ENCODE peak calls at places on chromosomes 16 and 17, in seven cellular contexts. One of them, this sample, is unnamed.

GRCh38 chr17:72419866-72420774 is 299.3 kb downstream of the SOX9 start:
- DNase-seq in HepG2: no peak
- DNase-seq in HCT116: no peak
- DNase-seq in K562: no peak
- DNase-seq in H1: no peak
- DNase-seq in SK-N-SH: no peak
- DNase-seq in GM12878: peak
- DNase-seq in this sample: no peak

GRCh38 chr17:79707931-79708891 is 22.5 kb upstream of the ENPP7 start:
- DNase-seq in HepG2: peak
- DNase-seq in HCT116: peak
- DNase-seq in K562: peak
- DNase-seq in H1: peak
- DNase-seq in SK-N-SH: peak
- DNase-seq in GM12878: no peak
- DNase-seq in this sample: peak

GRCh38 chr16:67006930-67007658 is 18.7 kb downstream of the CES4A start:
- DNase-seq in HepG2: no peak
- DNase-seq in HCT116: no peak
- DNase-seq in K562: no peak
- DNase-seq in H1: no peak
- DNase-seq in SK-N-SH: no peak
- DNase-seq in GM12878: no peak
- DNase-seq in this sample: no peak

GRCh38 chr16:79605999-79606398 is 5.5 kb upstream of the MAF start:
- DNase-seq in HepG2: no peak
- DNase-seq in HCT116: no peak
- DNase-seq in K562: no peak
- DNase-seq in H1: no peak
- DNase-seq in SK-N-SH: no peak
- DNase-seq in GM12878: no peak
- DNase-seq in this sample: no peak

GRCh38 chr16:80746231-80746630 is 58.2 kb downstream of the CDYL2 start:
- DNase-seq in HepG2: no peak
- DNase-seq in HCT116: no peak
- DNase-seq in K562: no peak
- DNase-seq in H1: no peak
- DNase-seq in SK-N-SH: no peak
- DNase-seq in GM12878: no peak
- DNase-seq in this sample: no peak

GRCh38 chr17:64658931-64659330 is 3.2 kb downstream of the SMURF2 start:
- DNase-seq in HepG2: no peak
- DNase-seq in HCT116: no peak
- DNase-seq in K562: no peak
- DNase-seq in H1: no peak
- DNase-seq in SK-N-SH: no peak
- DNase-seq in GM12878: no peak
- DNase-seq in this sample: no peak

GRCh38 chr17:65100316-65101140 is 36.6 kb upstream of the RGS9 start:
- DNase-seq in HepG2: peak
- DNase-seq in HCT116: peak
- DNase-seq in K562: peak
- DNase-seq in H1: peak
- DNase-seq in SK-N-SH: peak
- DNase-seq in GM12878: peak
- DNase-seq in this sample: peak

GRCh38 chr16:53744449-53744848 is 40.5 kb downstream of the FTO start:
- DNase-seq in HepG2: peak
- DNase-seq in HCT116: no peak
- DNase-seq in K562: no peak
- DNase-seq in H1: no peak
- DNase-seq in SK-N-SH: no peak
- DNase-seq in GM12878: no peak
- DNase-seq in this sample: no peak

GRCh38 chr16:31291376-31291775 is 31.6 kb downstream of the ITGAM start:
- DNase-seq in HepG2: no peak
- DNase-seq in HCT116: no peak
- DNase-seq in K562: no peak
- DNase-seq in H1: no peak
- DNase-seq in SK-N-SH: no peak
- DNase-seq in GM12878: no peak
- DNase-seq in this sample: no peak

DNA sequence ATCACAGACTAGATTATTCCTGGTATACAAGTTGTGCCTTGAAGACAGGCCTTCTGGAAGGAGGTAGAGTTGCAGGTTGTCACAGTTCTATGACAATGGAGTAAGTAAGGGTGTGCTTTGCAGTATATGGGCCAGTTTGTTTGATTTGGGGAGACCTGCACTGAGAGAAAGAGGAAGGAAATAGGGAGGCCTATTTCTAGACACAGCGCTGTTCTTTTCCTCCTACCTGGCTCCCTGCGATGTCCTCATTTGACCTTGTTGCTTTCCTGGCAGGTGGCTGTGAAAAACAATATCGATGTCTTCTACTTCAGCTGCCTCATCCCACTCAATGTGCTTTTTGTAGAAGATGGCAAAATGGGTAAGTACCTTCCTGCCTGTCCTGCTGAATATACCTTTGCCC is 22.5 kb upstream of the RASL10B start:
- DNase-seq in HepG2: no peak
- DNase-seq in HCT116: no peak
- DNase-seq in K562: no peak
- DNase-seq in H1: no peak
- DNase-seq in SK-N-SH: no peak
- DNase-seq in GM12878: peak
- DNase-seq in this sample: no peak
- TF ChIP-seq JUND in HepG2: no peak
- TF ChIP-seq JUND in HCT116: no peak
- TF ChIP-seq JUND in K562: no peak
- TF ChIP-seq JUND in H1: no peak
- TF ChIP-seq JUND in SK-N-SH: no peak
- TF ChIP-seq JUND in GM12878: no peak
- TF ChIP-seq JUND in this sample: no peak

GRCh38 chr17:74355065-74355464 is 6.6 kb downstream of the BTBD17 start:
- DNase-seq in HepG2: no peak
- DNase-seq in HCT116: no peak
- DNase-seq in K562: no peak
- DNase-seq in H1: no peak
- DNase-seq in SK-N-SH: no peak
- DNase-seq in GM12878: no peak
- DNase-seq in this sample: no peak

GRCh38 chr17:74351552-74352210 is 10.0 kb downstream of the BTBD17 start:
- DNase-seq in HepG2: no peak
- DNase-seq in HCT116: no peak
- DNase-seq in K562: peak
- DNase-seq in H1: no peak
- DNase-seq in SK-N-SH: peak
- DNase-seq in GM12878: no peak
- DNase-seq in this sample: no peak

GRCh38 chr17:74353446-74354060 is 8.1 kb downstream of the BTBD17 start:
- DNase-seq in HepG2: no peak
- DNase-seq in HCT116: no peak
- DNase-seq in K562: no peak
- DNase-seq in H1: no peak
- DNase-seq in SK-N-SH: no peak
- DNase-seq in GM12878: no peak
- DNase-seq in this sample: no peak

GRCh38 chr17:74354561-74354960 is 7.1 kb downstream of the BTBD17 start:
- DNase-seq in HepG2: no peak
- DNase-seq in HCT116: no peak
- DNase-seq in K562: no peak
- DNase-seq in H1: no peak
- DNase-seq in SK-N-SH: no peak
- DNase-seq in GM12878: no peak
- DNase-seq in this sample: no peak

GRCh38 chr17:74354123-74354522 is 7.5 kb downstream of the BTBD17 start:
- DNase-seq in HepG2: peak
- DNase-seq in HCT116: peak
- DNase-seq in K562: peak
- DNase-seq in H1: peak
- DNase-seq in SK-N-SH: peak
- DNase-seq in GM12878: no peak
- DNase-seq in this sample: no peak
- TF ChIP-seq JUND in HepG2: no peak
- TF ChIP-seq JUND in HCT116: no peak
- TF ChIP-seq JUND in K562: peak
- TF ChIP-seq JUND in H1: peak
- TF ChIP-seq JUND in SK-N-SH: no peak
- TF ChIP-seq JUND in GM12878: no peak
- TF ChIP-seq JUND in this sample: no peak

DNA sequence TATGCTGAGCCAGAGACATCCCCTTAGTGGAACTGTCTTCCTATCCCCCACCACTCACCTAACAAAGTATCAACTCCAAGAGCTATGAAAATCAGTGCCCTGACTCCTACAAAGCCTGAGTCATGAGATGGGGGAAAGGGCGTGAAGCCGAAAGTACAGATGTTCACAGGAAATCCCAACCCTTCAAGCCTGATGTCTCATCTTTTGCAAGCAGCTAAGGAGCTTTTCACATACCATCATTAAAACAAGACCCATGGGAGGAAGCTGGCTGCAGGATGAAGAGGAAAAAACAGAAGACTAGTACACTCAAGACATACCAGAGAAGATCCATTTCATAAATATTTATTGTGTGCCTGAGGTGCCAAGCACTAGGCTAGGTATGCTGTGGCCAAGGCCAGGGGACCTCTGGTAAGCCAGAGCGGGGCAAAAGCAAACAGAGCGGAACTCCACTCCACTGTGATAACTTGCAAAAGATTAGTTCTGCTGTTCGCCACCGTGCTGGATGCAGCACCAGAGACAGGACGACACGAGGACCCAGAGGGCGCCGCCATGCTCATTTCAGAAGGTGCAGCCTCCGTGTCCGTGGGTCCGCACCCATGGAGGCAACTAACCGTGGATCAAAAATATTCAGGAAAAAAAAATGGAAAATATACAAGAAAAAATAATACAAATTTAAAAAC is 4.5 kb upstream of the MNT start:
- DNase-seq in HepG2: no peak
- DNase-seq in HCT116: no peak
- DNase-seq in K562: no peak
- DNase-seq in H1: no peak
- DNase-seq in SK-N-SH: no peak
- DNase-seq in GM12878: no peak
- DNase-seq in this sample: no peak
- TF ChIP-seq JUND in HepG2: no peak
- TF ChIP-seq JUND in HCT116: peak
- TF ChIP-seq JUND in K562: no peak
- TF ChIP-seq JUND in H1: no peak
- TF ChIP-seq JUND in SK-N-SH: peak
- TF ChIP-seq JUND in GM12878: no peak
- TF ChIP-seq JUND in this sample: no peak

DNA sequence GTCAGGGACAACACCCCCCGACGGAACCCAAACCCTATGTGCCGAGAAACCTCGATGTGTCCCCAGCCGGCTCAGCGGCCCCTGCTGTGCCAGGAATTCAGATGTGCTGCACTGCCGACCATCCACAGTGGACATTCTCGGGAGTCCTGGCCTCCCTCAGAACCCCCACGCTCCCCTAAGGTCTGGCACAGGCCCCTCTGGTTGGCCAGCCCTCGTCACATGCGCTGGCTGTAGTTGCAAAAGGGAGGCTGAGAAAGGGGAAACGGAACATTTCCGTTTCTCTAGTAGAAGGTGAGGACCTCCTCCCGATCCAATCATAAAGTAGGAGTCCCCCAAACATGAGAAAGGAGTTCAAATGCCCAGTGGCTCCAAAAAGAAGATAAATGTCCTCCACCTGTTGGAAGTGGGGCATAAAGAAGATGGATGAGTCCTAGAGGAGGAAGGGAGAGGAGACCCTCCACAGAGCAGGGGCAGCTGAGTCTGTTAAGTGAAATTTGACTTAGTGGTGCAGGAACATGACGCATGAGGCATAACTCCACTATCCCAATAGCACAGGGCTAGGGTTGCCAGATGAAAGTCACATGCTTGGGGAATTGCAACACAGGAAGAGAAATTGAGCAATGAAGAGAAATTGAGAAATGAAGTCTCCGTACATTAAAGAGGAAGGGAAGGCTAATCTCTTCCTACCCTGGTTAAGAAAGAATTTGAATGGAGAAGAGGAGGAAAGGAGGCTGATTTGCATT is 49.3 kb upstream of the WSB1 start:
- DNase-seq in HepG2: peak
- DNase-seq in HCT116: no peak
- DNase-seq in K562: no peak
- DNase-seq in H1: peak
- DNase-seq in SK-N-SH: no peak
- DNase-seq in GM12878: no peak
- DNase-seq in this sample: no peak
- TF ChIP-seq JUND in HepG2: no peak
- TF ChIP-seq JUND in HCT116: no peak
- TF ChIP-seq JUND in K562: no peak
- TF ChIP-seq JUND in H1: no peak
- TF ChIP-seq JUND in SK-N-SH: no peak
- TF ChIP-seq JUND in GM12878: no peak
- TF ChIP-seq JUND in this sample: no peak

DNA sequence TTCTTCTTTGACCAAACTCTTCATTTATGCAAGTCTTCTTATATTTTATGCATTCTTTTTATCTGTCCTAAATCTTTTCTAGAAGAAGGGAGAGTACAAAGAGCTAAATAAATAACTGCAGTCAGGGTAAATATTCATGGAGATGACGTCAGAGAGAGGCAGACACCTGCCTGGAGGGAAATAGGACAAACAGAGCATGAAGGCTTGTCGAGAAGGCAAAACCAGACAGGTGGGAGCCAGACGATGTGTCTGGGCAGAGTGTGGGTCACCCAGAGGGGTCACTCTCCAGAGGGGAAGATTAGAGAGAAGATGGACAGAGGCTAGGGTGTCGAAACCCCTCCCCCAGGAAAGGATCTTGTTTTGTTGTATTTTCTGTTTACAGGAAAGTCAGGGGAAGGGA is 78.3 kb upstream of the RPL38 start:
- DNase-seq in HepG2: no peak
- DNase-seq in HCT116: no peak
- DNase-seq in K562: no peak
- DNase-seq in H1: no peak
- DNase-seq in SK-N-SH: peak
- DNase-seq in GM12878: no peak
- DNase-seq in this sample: peak
- TF ChIP-seq JUND in HepG2: no peak
- TF ChIP-seq JUND in HCT116: no peak
- TF ChIP-seq JUND in K562: no peak
- TF ChIP-seq JUND in H1: no peak
- TF ChIP-seq JUND in SK-N-SH: no peak
- TF ChIP-seq JUND in GM12878: no peak
- TF ChIP-seq JUND in this sample: no peak

GRCh38 chr16:86222541-86222940 is 287.8 kb upstream of the FOXF1 start:
- DNase-seq in HepG2: no peak
- DNase-seq in HCT116: no peak
- DNase-seq in K562: no peak
- DNase-seq in H1: no peak
- DNase-seq in SK-N-SH: no peak
- DNase-seq in GM12878: no peak
- DNase-seq in this sample: no peak
- TF ChIP-seq JUND in HepG2: no peak
- TF ChIP-seq JUND in HCT116: no peak
- TF ChIP-seq JUND in K562: no peak
- TF ChIP-seq JUND in H1: no peak
- TF ChIP-seq JUND in SK-N-SH: no peak
- TF ChIP-seq JUND in GM12878: no peak
- TF ChIP-seq JUND in this sample: no peak

GRCh38 chr17:76420356-76421053 is 32.4 kb downstream of the UBE2O start:
- DNase-seq in HepG2: no peak
- DNase-seq in HCT116: no peak
- DNase-seq in K562: no peak
- DNase-seq in H1: no peak
- DNase-seq in SK-N-SH: no peak
- DNase-seq in GM12878: no peak
- DNase-seq in this sample: no peak
- TF ChIP-seq JUND in HepG2: no peak
- TF ChIP-seq JUND in HCT116: no peak
- TF ChIP-seq JUND in K562: no peak
- TF ChIP-seq JUND in H1: no peak
- TF ChIP-seq JUND in SK-N-SH: no peak
- TF ChIP-seq JUND in GM12878: no peak
- TF ChIP-seq JUND in this sample: no peak

GRCh38 chr16:3695610-3696369 is 21.5 kb downstream of the TRAP1 start:
- DNase-seq in HepG2: peak
- DNase-seq in HCT116: no peak
- DNase-seq in K562: no peak
- DNase-seq in H1: no peak
- DNase-seq in SK-N-SH: no peak
- DNase-seq in GM12878: no peak
- DNase-seq in this sample: no peak
- TF ChIP-seq JUND in HepG2: no peak
- TF ChIP-seq JUND in HCT116: no peak
- TF ChIP-seq JUND in K562: no peak
- TF ChIP-seq JUND in H1: no peak
- TF ChIP-seq JUND in SK-N-SH: no peak
- TF ChIP-seq JUND in GM12878: no peak
- TF ChIP-seq JUND in this sample: no peak